ENCODE peak calls at places on chromosome 20, in five cellular contexts. H, L, N, M and Q are unnamed samples.

GRCh38 chr20:9981834-9982233 is 53.0 kb upstream of the ANKEF1 start:
- DNase-seq in H (no peak), L (no peak), N (no peak), M (no peak), Q (no peak)

GRCh38 chr20:35695245-35695749 is 3.9 kb downstream of the NFS1 start:
- DNase-seq in H (no peak), L (no peak), N (no peak), M (no peak), Q (no peak)

GRCh38 chr20:10131612-10132345 is 86.9 kb upstream of the SNAP25 start:
- DNase-seq in H (peak), L (peak), N (no peak), M (peak), Q (no peak)

GRCh38 chr20:44746367-44747165 is 901 bp downstream of the KCNK15 start:
- DNase-seq in H (peak), L (no peak), N (no peak), M (no peak), Q (no peak)

GRCh38 chr20:54650201-54650722 is 174.9 kb downstream of the DOK5 start:
- DNase-seq in H (no peak), L (no peak), N (no peak), M (no peak), Q (no peak)

GRCh38 chr20:33325350-33325749 is 42.3 kb downstream of the BPIFB1 start:
- DNase-seq in H (no peak), L (no peak), N (no peak), M (no peak), Q (no peak)

GRCh38 chr20:57244627-57245214 is 21.7 kb downstream of the BMP7 start:
- DNase-seq in H (no peak), L (no peak), N (no peak), M (no peak), Q (no peak)

GRCh38 chr20:709864-710761 is 34.5 kb upstream of the SCRT2 start:
- DNase-seq in H (peak), L (no peak), N (no peak), M (no peak), Q (no peak)

GRCh38 chr20:58690851-58691250 is 1.7 kb upstream of the NPEPL1 start:
- DNase-seq in H (no peak), L (no peak), N (no peak), M (no peak), Q (no peak)

GRCh38 chr20:62434098-62434497 is 6.8 kb upstream of the RBBP8NL start:
- DNase-seq in H (no peak), L (no peak), N (no peak), M (no peak), Q (no peak)

GRCh38 chr20:58598271-58599015 is 52.6 kb upstream of the STX16 start:
- DNase-seq in H (no peak), L (no peak), N (no peak), M (no peak), Q (no peak)

GRCh38 chr20:38751360-38751976 is 3.2 kb downstream of the ACTR5 start:
- DNase-seq in H (peak), L (peak), N (no peak), M (no peak), Q (no peak)

GRCh38 chr20:64168381-64169088 is 4.3 kb downstream of the MYT1 start:
- DNase-seq in H (no peak), L (no peak), N (no peak), M (no peak), Q (no peak)

GRCh38 chr20:32780749-32781402 is 18.7 kb downstream of the DNMT3B start:
- DNase-seq in H (peak), L (no peak), N (no peak), M (no peak), Q (no peak)

GRCh38 chr20:48932375-48932941 is 10.9 kb downstream of the ARFGEF2 start:
- DNase-seq in H (no peak), L (no peak), N (no peak), M (no peak), Q (no peak)

GRCh38 chr20:43238833-43239232 is 49.1 kb upstream of the PTPRT start:
- DNase-seq in H (peak), L (no peak), N (no peak), M (no peak), Q (no peak)